ENCODE peak calls at places on chromosomes 11 and 22, in seven cellular contexts. J, C, B, O, R, D and Y are unnamed samples. For H3K36me3, the result is how much of the 10 kb centered on the place peaks cover.

GRCh38 chr11:8231979-8232378 is 31.7 kb downstream of the LMO1 start:
- DNase-seq in J (no peak), C (no peak), B (no peak), O (no peak), R (no peak), D (no peak), Y (no peak)

GRCh38 chr22:48135641-48136040 is 1373.2 kb downstream of the TBC1D22A start:
- DNase-seq in J (no peak), C (no peak), B (no peak), O (no peak), R (no peak), D (no peak), Y (no peak)

GRCh38 chr22:43540570-43540969 is 128.8 kb downstream of the MPPED1 start:
- DNase-seq in J (no peak), C (no peak), B (no peak), O (no peak), R (no peak), D (no peak), Y (no peak)

GRCh38 chr22:36467946-36468345 is 13.5 kb downstream of the TXN2 start:
- DNase-seq in J (no peak), C (peak), B (no peak), O (no peak), R (peak), D (peak), Y (peak)

GRCh38 chr11:76327223-76327622 is 53.7 kb downstream of the THAP12 start:
- DNase-seq in J (no peak), C (no peak), B (no peak), O (no peak), R (no peak), D (no peak), Y (no peak)

GRCh38 chr11:107598225-107599139 is 7.5 kb downstream of the ELMOD1 start:
- DNase-seq in J (no peak), C (no peak), B (no peak), O (no peak), R (no peak), D (no peak), Y (peak)

GRCh38 chr11:45252134-45252856 is 33.8 kb downstream of the SYT13 start:
- DNase-seq in J (peak), C (peak), B (no peak), O (no peak), R (peak), D (no peak), Y (peak)

GRCh38 chr11:7977251-7977917 is 9.8 kb upstream of the EIF3F start:
- DNase-seq in J (no peak), C (peak), B (no peak), O (no peak), R (peak), D (peak), Y (peak)

GRCh38 chr11:117072517-117073218 is 25.6 kb downstream of the SIK3 start:
- DNase-seq in J (no peak), C (peak), B (no peak), O (no peak), R (peak), D (peak), Y (peak)

GRCh38 chr11:131109256-131109655 is 193.0 kb upstream of the SNX19 start:
- DNase-seq in J (no peak), C (peak), B (no peak), O (no peak), R (peak), D (peak), Y (peak)

GRCh38 chr22:42114721-42115120 is 15.9 kb downstream of the CYP2D6 start:
- DNase-seq in J (no peak), C (peak), B (no peak), O (no peak), R (peak), D (no peak), Y (no peak)

GRCh38 chr11:17443423-17443822 is 33.2 kb downstream of the ABCC8 start:
- DNase-seq in J (no peak), C (no peak), B (no peak), O (no peak), R (no peak), D (no peak), Y (no peak)

GRCh38 chr22:29511126-29511854 is 31.3 kb downstream of the NEFH start:
- DNase-seq in J (no peak), C (no peak), B (no peak), O (no peak), R (no peak), D (no peak), Y (no peak)

GRCh38 chr11:118521892-118522311 is 5.4 kb upstream of the TTC36 start:
- DNase-seq in J (no peak), C (no peak), B (no peak), O (no peak), R (no peak), D (no peak), Y (no peak)

GRCh38 chr11:118519549-118519948 is 7.7 kb upstream of the TTC36 start:
- DNase-seq in J (no peak), C (no peak), B (no peak), O (no peak), R (no peak), D (no peak), Y (no peak)

GRCh38 chr11:118524356-118524755 is 2.9 kb upstream of the TTC36 start:
- DNase-seq in J (no peak), C (no peak), B (no peak), O (no peak), R (no peak), D (no peak), Y (no peak)

GRCh38 chr11:118524757-118525465 is 2.4 kb upstream of the TTC36 start:
- DNase-seq in J (no peak), C (no peak), B (no peak), O (no peak), R (no peak), D (no peak), Y (no peak)

DNA sequence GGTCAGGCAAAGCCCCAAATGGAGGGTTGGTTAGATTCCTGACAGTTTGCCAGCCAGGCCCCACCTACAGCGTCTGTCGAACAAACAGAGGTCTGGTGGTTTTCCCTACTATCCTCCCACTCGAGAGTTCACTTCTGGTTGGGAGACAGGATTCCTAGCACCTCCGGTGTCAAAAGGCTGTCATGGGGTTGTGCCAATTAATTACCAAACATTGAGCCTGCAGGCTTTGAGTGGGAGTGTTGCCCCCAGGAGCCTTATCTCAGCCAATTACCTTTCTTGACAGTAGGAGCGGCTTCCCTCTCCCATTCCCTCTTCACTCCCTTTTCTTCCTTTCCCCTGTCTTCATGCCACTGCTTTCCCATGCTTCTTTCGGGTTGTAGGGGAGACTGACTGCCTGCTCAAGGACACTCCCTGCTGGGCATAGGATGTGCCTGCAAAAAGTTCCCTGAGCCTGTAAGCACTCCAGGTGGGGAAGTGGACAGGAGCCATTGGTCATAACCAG is 4.7 kb upstream of the TTC36 start:
- DNase-seq in J (no peak), C (peak), B (no peak), O (no peak), R (peak), D (peak), Y (no peak)
- H3K36me3 ChIP-seq in J (half or more), C (under half), B (under half), O (under half), R (under half), D (under half), Y (half or more)

DNA sequence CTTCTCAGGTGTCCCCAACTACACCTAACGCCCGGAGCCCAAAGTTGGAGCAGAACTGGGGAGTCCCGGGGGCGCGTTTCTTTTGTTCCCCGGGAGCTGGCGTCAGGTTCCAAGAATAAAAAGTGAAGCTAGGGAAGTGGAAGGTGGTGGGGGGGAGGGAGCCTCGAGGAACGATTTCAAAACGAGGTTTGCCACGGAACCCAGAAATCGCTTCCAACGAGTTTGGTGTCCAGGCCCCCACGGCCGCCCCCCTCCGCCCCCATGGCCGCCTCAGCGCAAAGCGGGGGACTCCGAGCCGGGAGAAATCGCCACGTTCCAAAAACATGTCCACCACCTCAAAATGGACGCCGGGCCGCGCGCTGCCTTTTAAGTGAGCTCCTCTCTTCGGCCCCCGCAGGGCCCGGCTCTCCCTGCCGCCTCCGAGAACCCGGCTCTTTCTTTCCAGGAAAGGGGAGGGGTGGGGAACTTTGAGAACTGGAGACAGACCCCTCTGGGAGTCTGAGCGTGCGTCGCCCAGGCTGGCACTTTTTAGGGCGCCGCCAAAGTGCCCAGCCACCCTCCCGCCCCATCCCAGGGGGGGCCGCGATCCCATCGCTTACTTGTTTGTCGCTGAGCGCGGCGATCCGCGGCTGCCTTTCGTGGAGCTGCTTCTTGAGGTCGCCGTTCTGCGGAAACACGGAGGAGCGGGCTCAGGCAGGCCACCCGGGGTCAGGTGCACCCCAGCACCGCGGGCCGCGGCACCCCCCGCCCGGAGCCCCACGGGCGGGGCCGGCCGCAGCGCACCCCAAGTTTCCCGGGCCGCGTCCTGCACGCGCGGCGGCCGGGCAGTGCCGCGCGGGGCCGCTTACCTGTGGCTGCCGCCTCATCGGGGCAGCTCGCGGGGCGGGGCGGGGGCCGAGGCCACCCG is 1.6 kb downstream of the PHF21B start:
- DNase-seq in J (peak), C (no peak), B (no peak), O (no peak), R (peak), D (peak), Y (peak)
- H3K4me3 ChIP-seq in J (peak), C (no peak), B (peak), O (peak), R (peak), D (peak), Y (peak)

GRCh38 chr11:61812736-61813411 is 3.9 kb downstream of the FADS1 start:
- DNase-seq in J (no peak), C (no peak), B (no peak), O (no peak), R (no peak), D (no peak), Y (no peak)

GRCh38 chr11:61814242-61814957 is 2.4 kb downstream of the FADS1 start:
- DNase-seq in J (peak), C (no peak), B (no peak), O (peak), R (peak), D (peak), Y (peak)

GRCh38 chr11:61811831-61812230 is 5.0 kb downstream of the FADS1 start:
- DNase-seq in J (no peak), C (no peak), B (no peak), O (no peak), R (no peak), D (no peak), Y (no peak)

GRCh38 chr11:61806785-61807184 is 10.0 kb downstream of the FADS1 start:
- DNase-seq in J (no peak), C (no peak), B (no peak), O (no peak), R (no peak), D (no peak), Y (no peak)

GRCh38 chr11:61810671-61811175 is 6.1 kb downstream of the FADS1 start:
- DNase-seq in J (no peak), C (no peak), B (no peak), O (no peak), R (no peak), D (no peak), Y (no peak)
- H3K36me3 ChIP-seq in J (half or more), C (half or more), B (under half), O (under half), R (under half), D (under half), Y (under half)

DNA sequence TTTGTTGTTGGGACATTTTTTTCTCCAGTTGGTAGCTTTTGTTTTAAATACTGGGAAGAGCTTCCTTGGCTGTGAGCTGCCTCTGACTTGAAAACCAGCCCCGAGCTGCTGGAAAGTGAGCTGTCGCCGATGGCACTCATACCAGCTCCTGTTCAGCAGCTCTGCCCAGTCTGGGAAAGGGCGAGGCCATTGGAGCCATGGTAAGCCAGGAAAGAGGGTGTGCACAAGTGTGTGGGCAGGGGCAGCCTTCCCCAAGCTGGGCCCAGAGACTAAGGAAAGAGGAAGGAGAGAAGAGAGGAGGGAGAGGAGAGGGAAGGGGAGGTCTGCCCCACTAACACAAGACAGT is 3.2 kb upstream of the FLI1 start:
- DNase-seq in J (no peak), C (no peak), B (no peak), O (no peak), R (no peak), D (no peak), Y (no peak)
- H3K4me3 ChIP-seq in J (peak), C (no peak), B (peak), O (no peak), R (no peak), D (no peak), Y (no peak)